ENCODE peak calls at places on chromosome 22, in eight cellular contexts. S is mesendoderm, H is IMR-90, A is right lobe of liver, E is HCT116, X is esophagus squamous epithelium, K is colonic mucosa, O is AG04450. L is an unnamed sample.

GRCh38 chr22:21736948-21737347 is 1.4 kb upstream of the YPEL1 start:
- DNase-seq in K (no peak), E (no peak), O (no peak), S (no peak), A (no peak), X (no peak), H (no peak), L (no peak)

GRCh38 chr22:33051960-33052839 is 6.0 kb downstream of the SYN3 start:
- DNase-seq in A (no peak), X (no peak), E (no peak), K (no peak), S (peak), H (no peak), O (no peak), L (no peak)

GRCh38 chr22:29816980-29817379 is 21.1 kb downstream of the ASCC2 start:
- DNase-seq in X (no peak), O (no peak), K (no peak), E (no peak), A (no peak), S (no peak), H (no peak), L (no peak)

GRCh38 chr22:39729141-39729934 is 158.8 kb downstream of the CACNA1I start:
- DNase-seq in S (no peak), A (no peak), H (no peak), K (no peak), X (no peak), E (no peak), O (no peak), L (no peak)

GRCh38 chr22:17218341-17218740 is 894 bp downstream of the ADA2 start:
- DNase-seq in A (no peak), H (no peak), X (no peak), E (no peak), S (peak), O (no peak), K (no peak), L (no peak)

GRCh38 chr22:42324991-42325710 is 54.7 kb upstream of the TCF20 start:
- DNase-seq in O (no peak), K (peak), X (no peak), H (no peak), A (no peak), E (no peak), S (no peak), L (no peak)

GRCh38 chr22:32707971-32708370 is 93.5 kb upstream of the TIMP3 start:
- DNase-seq in K (no peak), X (no peak), H (no peak), A (no peak), E (no peak), S (no peak), O (no peak), L (no peak)

GRCh38 chr22:39144101-39144815 is 8.2 kb downstream of the CBX7 start:
- DNase-seq in E (no peak), X (no peak), A (no peak), O (no peak), H (peak), S (peak), K (peak), L (peak)

GRCh38 chr22:31137721-31138120 is 2.6 kb downstream of the PLA2G3 start:
- DNase-seq in X (no peak), E (no peak), H (no peak), A (no peak), S (no peak), K (no peak), O (no peak), L (no peak)
- H3K4me3 ChIP-seq in X (no peak), E (no peak), H (no peak), A (no peak), S (no peak), K (no peak), O (no peak), L (no peak)

GRCh38 chr22:24416611-24417010 is 10.8 kb upstream of the ADORA2A start:
- DNase-seq in O (no peak), X (no peak), H (no peak), S (no peak), E (no peak), K (no peak), A (no peak), L (no peak)
- H3K27ac ChIP-seq in O (no peak), X (no peak), H (no peak), S (no peak), E (no peak), K (no peak), A (no peak), L (no peak)

GRCh38 chr22:19523240-19524169 is 705 bp downstream of the CLDN5 start:
- DNase-seq in K (no peak), X (no peak), E (no peak), S (peak), H (peak), O (no peak), A (peak), L (no peak)
- H3K4me3 ChIP-seq in K (peak), X (peak), E (no peak), S (no peak), H (peak), O (peak), A (peak), L (peak)

GRCh38 chr22:30878516-30879365 is 89.8 kb downstream of the MORC2 start:
- DNase-seq in S (no peak), O (no peak), E (no peak), A (no peak), X (no peak), K (no peak), H (no peak), L (no peak)
- H3K27ac ChIP-seq in S (no peak), O (no peak), E (no peak), A (no peak), X (no peak), K (no peak), H (no peak), L (no peak)

DNA sequence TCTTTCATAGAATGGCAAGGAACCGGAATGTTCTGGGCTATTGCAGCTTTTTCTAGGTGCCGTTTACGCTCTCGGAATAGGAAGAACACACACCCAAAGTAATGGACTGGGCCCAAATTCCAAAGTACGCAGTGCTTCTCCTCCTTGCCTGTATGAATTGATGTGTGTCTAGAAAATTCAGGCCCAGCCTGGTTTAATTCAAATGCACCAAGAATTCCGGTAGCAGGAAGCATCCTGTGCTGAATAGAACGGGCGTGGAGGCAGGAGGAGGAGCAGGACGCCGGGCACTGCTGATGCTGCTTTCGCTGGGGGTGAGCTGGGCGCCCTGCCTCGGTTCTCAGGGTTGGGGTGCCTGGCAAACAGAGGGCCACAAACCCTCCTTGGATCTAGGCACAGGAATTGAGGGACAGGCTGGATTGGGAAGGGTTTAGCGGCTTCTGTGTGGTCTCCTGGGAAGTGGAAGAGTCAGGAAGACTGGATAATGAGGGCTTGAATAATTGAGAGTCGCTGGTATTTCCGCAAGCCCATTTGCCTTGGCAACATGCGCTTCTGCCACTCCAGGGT is 2.0 kb downstream of the PARVB start:
- DNase-seq in X (no peak), S (no peak), O (no peak), K (no peak), H (no peak), E (no peak), A (no peak), L (no peak)
- H3K4me3 ChIP-seq in X (peak), S (no peak), O (no peak), K (no peak), H (no peak), E (no peak), A (no peak), L (peak)

GRCh38 chr22:27748355-27749168 is 53.0 kb downstream of the MN1 start:
- DNase-seq in A (no peak), E (no peak), H (peak), X (no peak), O (no peak), S (peak), K (no peak), L (peak)

GRCh38 chr22:27747396-27748256 is 53.9 kb downstream of the MN1 start:
- DNase-seq in K (no peak), H (no peak), S (peak), O (no peak), A (no peak), X (no peak), E (no peak), L (no peak)

GRCh38 chr22:27750866-27751265 is 50.7 kb downstream of the MN1 start:
- DNase-seq in O (no peak), S (no peak), K (no peak), E (no peak), X (no peak), A (no peak), H (no peak), L (no peak)

GRCh38 chr22:27751277-27752070 is 50.1 kb downstream of the MN1 start:
- DNase-seq in K (no peak), X (no peak), H (no peak), S (no peak), O (no peak), E (no peak), A (no peak), L (no peak)

DNA sequence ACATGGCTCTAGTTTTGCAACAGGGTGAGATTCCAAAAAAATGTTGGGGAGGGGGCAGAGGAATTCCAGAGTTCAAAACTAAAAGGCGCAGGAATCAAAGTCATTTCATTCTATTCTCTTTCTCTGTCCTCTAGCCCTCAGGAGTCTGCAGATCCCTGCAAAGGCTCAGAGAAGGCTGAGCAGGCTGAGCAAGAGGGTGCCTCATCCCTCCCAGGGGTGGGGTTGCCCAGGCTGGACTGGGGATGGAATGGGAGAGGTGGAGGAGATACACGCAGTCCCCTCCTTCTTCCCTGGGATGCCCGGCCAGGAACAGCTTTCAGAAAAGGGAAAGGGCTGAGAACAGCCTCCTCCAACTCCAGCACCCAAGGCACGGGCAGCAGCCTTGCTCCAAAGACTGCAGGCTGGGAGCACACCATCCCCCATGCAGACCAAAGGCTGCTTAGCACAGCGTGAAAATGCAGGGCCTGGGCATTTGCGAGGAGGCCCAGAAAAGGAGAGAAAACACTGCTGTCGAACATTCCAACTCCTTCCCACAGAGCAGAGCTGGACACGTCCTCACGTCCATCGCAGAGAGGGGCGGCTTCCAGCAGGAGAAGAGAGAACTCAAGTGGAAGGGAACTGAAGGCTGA is 51.8 kb downstream of the MN1 start:
- DNase-seq in E (no peak), K (no peak), A (no peak), S (peak), O (no peak), H (peak), X (no peak), L (peak)
- H3K27ac ChIP-seq in E (no peak), K (no peak), A (no peak), S (no peak), O (no peak), H (no peak), X (peak), L (no peak)

DNA sequence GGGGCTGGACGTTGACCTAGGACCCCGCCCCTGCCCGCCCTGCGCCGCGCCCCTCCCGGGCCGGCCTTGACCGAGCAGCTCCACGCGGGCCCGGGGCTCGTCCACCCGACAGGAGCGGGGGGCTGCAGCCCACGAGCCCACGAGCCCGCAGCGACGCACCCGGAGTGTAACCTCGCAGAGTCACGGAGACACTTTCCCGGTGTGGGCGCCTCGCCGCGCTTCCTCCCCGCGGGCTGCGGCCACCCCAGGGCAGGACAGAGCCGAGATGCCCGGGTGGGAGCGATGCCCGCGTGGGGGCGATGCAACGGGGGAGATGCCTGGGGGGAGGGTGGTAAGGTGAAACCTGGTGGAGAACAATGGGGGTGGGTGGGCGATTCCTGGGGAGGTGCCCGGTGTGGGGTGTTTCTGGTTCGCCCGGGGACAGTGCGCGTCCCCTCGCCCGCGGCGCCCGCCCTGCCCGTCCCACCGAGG is 4.9 kb upstream of the ZBED4 start:
- DNase-seq in E (no peak), K (no peak), S (no peak), H (no peak), X (no peak), O (no peak), A (no peak), L (no peak)
- H3K4me3 ChIP-seq in E (no peak), K (peak), S (no peak), H (peak), X (peak), O (peak), A (peak), L (no peak)

GRCh38 chr22:44815099-44816070 is 63.0 kb downstream of the ARHGAP8 start:
- DNase-seq in K (no peak), H (no peak), X (no peak), E (no peak), S (no peak), A (no peak), O (no peak), L (no peak)

GRCh38 chr22:44814266-44815098 is 62.1 kb downstream of the ARHGAP8 start:
- DNase-seq in E (no peak), S (no peak), H (no peak), X (no peak), K (no peak), A (no peak), O (no peak), L (no peak)

GRCh38 chr22:44813416-44813815 is 61.0 kb downstream of the ARHGAP8 start:
- DNase-seq in X (no peak), S (no peak), O (no peak), E (no peak), H (no peak), A (no peak), K (no peak), L (no peak)

GRCh38 chr22:44818727-44819126 is 66.4 kb downstream of the ARHGAP8 start:
- DNase-seq in S (no peak), K (no peak), E (no peak), A (no peak), X (no peak), H (no peak), O (no peak), L (no peak)

DNA sequence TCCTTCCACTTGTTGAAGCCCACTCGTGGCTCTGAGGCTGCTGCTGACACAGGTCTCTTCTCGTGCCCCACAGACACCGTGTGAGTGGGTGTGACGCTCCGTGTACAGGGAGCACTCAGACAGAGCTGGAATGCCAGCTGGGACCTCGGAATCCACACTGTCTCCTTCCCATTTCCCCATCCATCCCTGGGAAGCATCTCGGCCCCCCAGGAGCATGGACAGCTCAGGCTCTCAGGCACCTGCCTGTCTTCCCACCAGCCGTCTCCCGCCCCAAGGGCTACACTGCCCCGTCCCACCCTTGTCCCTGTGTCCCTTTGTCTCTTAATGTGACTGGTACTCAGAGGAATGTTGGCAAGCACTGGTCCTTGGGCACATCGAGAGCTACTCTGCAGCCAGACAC is 63.8 kb downstream of the ARHGAP8 start:
- DNase-seq in K (no peak), X (no peak), H (no peak), A (no peak), E (no peak), S (no peak), O (no peak), L (no peak)
- H3K27ac ChIP-seq in K (no peak), X (no peak), H (no peak), A (no peak), E (no peak), S (no peak), O (no peak), L (no peak)

L was measured in brain microvascular endothelial cell.